ENCODE peak calls at places on chromosomes 13 and 19, in eight cellular contexts. P is mesendoderm; N is CD4-positive, alpha-beta memory T cell; Q is RWPE2; U is H9; H is uterus; M is tibial nerve; J is sigmoid colon. X is an unnamed sample. For H3K4me1, the result is how much of the 10 kb centered on the place peaks cover.

GRCh38 chr13:23753523-23753922 is 135.7 kb downstream of the MIPEP start:
- DNase-seq in M (no peak), Q (no peak), J (no peak), U (no peak), N (no peak), P (peak), H (no peak), X (no peak)

GRCh38 chr19:32416749-32417469 is 11.3 kb downstream of the DPY19L3 start:
- DNase-seq in Q (no peak), P (peak), N (no peak), M (no peak), H (no peak), U (no peak), J (no peak), X (no peak)

GRCh38 chr13:98176777-98177608 is at the start of gene RNF113B:
- DNase-seq in P (no peak), Q (no peak), U (no peak), H (no peak), J (no peak), M (no peak), N (no peak), X (no peak)

GRCh38 chr13:101520672-101521071 is 68.2 kb downstream of the ITGBL1 start:
- DNase-seq in Q (no peak), H (no peak), P (no peak), J (no peak), M (no peak), N (peak), U (no peak), X (no peak)

GRCh38 chr13:44364019-44364418 is 9.6 kb upstream of the SERP2 start:
- DNase-seq in H (no peak), Q (no peak), J (no peak), P (no peak), U (no peak), M (no peak), N (no peak), X (peak)

GRCh38 chr19:9958451-9958850 is 22.1 kb upstream of the OLFM2 start:
- DNase-seq in H (no peak), P (no peak), M (no peak), J (no peak), U (no peak), N (no peak), Q (no peak), X (no peak)

GRCh38 chr13:102400619-102401125 is 1.2 kb downstream of the FGF14 start:
- DNase-seq in M (no peak), J (no peak), H (peak), U (peak), Q (no peak), N (no peak), P (peak), X (peak)

GRCh38 chr13:79404985-79405384 is 1.1 kb downstream of the RBM26 start:
- DNase-seq in N (no peak), M (no peak), P (no peak), H (no peak), U (no peak), J (no peak), Q (no peak), X (no peak)

GRCh38 chr13:98957731-98958442 is 20.0 kb downstream of the DOCK9 start:
- DNase-seq in H (no peak), N (no peak), M (no peak), Q (no peak), P (no peak), U (no peak), J (no peak), X (no peak)

GRCh38 chr13:45445053-45445452 is 19.7 kb upstream of the COG3 start:
- DNase-seq in U (no peak), P (no peak), N (no peak), M (no peak), J (no peak), H (no peak), Q (no peak), X (no peak)

GRCh38 chr13:76725211-76725610 is 161.0 kb downstream of the KCTD12 start:
- DNase-seq in U (no peak), N (no peak), H (no peak), J (no peak), P (no peak), Q (no peak), M (no peak), X (no peak)

GRCh38 chr19:33500991-33501390 is 20.6 kb downstream of the PEPD start:
- DNase-seq in Q (peak), M (no peak), N (no peak), U (no peak), P (no peak), H (no peak), J (peak), X (no peak)

GRCh38 chr19:58395220-58395978 is at the start of gene RNF225:
- DNase-seq in J (no peak), Q (peak), U (peak), N (no peak), P (peak), H (no peak), M (no peak), X (no peak)

GRCh38 chr13:112892759-112893569 is 76.0 kb upstream of the MCF2L start:
- DNase-seq in P (peak), J (no peak), H (no peak), Q (peak), N (no peak), U (no peak), M (no peak), X (no peak)

GRCh38 chr13:28585557-28585956 is 73.4 kb upstream of the POMP start:
- DNase-seq in P (no peak), M (no peak), Q (no peak), H (no peak), N (peak), J (no peak), U (no peak), X (no peak)

GRCh38 chr13:78239681-78240080 is 321.1 kb upstream of the EDNRB start:
- DNase-seq in U (peak), P (peak), J (no peak), H (no peak), Q (no peak), M (no peak), N (no peak), X (no peak)

GRCh38 chr13:111474136-111475002 is 153.9 kb downstream of the TEX29 start:
- DNase-seq in M (no peak), J (no peak), P (peak), N (no peak), H (no peak), U (peak), Q (no peak), X (no peak)

GRCh38 chr19:16111160-16111908 is at the start of gene RAB8A:
- DNase-seq in M (peak), P (peak), Q (peak), J (peak), U (peak), N (peak), H (peak), X (peak)

GRCh38 chr13:44024496-44025155 is 144.9 kb downstream of the LACC1 start:
- DNase-seq in Q (no peak), P (no peak), J (no peak), U (no peak), N (no peak), M (no peak), H (no peak), X (no peak)

GRCh38 chr19:48135411-48135810 is 24.8 kb upstream of the PLA2G4C start:
- DNase-seq in N (no peak), H (no peak), P (no peak), Q (no peak), U (no peak), J (no peak), M (no peak), X (no peak)

GRCh38 chr13:20566424-20566916 is 487 bp upstream of the IFT88 start:
- DNase-seq in P (peak), M (no peak), J (peak), H (peak), Q (peak), U (no peak), N (no peak), X (no peak)

GRCh38 chr13:49802410-49802809 is 9.9 kb upstream of the KPNA3 start:
- DNase-seq in J (no peak), H (no peak), P (no peak), Q (no peak), U (no peak), M (no peak), N (no peak), X (no peak)

GRCh38 chr13:110116072-110116487 is 190.9 kb downstream of the COL4A1 start:
- DNase-seq in Q (peak), J (peak), M (no peak), P (peak), N (peak), U (peak), H (peak), X (peak)

GRCh38 chr19:14758816-14759215 is 19.5 kb downstream of the ADGRE2 start:
- DNase-seq in H (no peak), J (peak), Q (peak), P (peak), M (no peak), N (no peak), U (peak), X (no peak)

GRCh38 chr13:20136781-20137703 is 23.8 kb downstream of the GJA3 start:
- DNase-seq in H (no peak), J (peak), U (peak), M (no peak), N (peak), Q (no peak), P (peak), X (no peak)

GRCh38 chr19:51524661-51525264 is 6.7 kb downstream of the SIGLEC6 start:
- DNase-seq in U (no peak), H (no peak), Q (no peak), M (no peak), P (no peak), J (no peak), N (no peak), X (no peak)

GRCh38 chr13:113978741-113979481 is 5.0 kb upstream of the C13orf46 start:
- DNase-seq in H (no peak), U (no peak), J (peak), P (no peak), Q (peak), N (no peak), M (no peak), X (no peak)

GRCh38 chr19:1845642-1846041 is 2.6 kb downstream of the REXO1 start:
- DNase-seq in N (no peak), H (no peak), J (no peak), P (no peak), Q (no peak), M (no peak), U (no peak), X (no peak)
- H3K4me1 ChIP-seq in N (half or more), H (under half), J (under half), P (under half), Q (under half), M (under half), U (under half), X (half or more)

DNA sequence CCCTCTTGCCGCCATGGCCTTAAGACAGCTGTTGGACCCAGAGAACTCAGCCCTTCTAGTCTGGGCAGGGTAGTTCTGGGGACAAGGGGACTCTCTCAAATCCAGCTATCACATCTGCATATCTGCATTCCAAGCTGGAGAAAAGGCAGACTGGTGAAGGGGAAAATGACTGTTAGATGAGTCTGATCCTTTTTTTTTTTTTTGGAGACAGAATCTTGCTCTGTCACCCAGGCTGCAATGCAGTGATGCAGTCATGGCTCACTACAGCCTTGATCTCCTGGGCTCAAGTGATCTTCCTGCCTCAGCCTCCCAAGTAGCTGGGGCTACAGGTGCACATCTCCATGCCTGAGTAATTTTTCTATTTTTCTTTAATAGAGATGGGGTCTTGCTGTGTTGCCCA is 114.3 kb downstream of the SIPA1L3 start:
- DNase-seq in J (no peak), P (no peak), H (no peak), Q (no peak), U (no peak), M (no peak), N (no peak), X (no peak)
- H3K4me1 ChIP-seq in J (under half), P (under half), H (under half), Q (under half), U (under half), M (under half), N (under half), X (under half)

DNA sequence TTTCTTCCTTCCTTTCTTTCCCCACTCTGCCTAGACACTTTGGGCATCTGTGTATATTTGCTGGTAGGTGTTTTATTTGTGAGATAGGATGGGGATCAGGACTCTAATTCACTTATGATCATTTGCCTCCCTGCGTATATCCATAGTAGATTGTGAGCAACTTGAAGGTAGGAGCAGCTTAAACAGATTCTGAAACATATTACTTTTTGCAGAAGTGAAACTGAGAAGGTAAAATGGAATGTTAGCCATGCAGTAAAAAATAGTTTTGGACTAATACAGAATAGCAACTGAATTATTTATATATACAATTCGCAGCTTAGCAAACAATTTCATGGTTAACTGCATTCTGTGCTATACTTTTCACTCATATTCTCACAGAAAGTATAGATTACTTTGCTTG is 38.7 kb downstream of the RNF6 start:
- DNase-seq in M (no peak), N (no peak), Q (no peak), U (no peak), H (no peak), P (no peak), J (no peak), X (no peak)
- H3K4me1 ChIP-seq in M (under half), N (under half), Q (under half), U (under half), H (under half), P (under half), J (under half), X (under half)

DNA sequence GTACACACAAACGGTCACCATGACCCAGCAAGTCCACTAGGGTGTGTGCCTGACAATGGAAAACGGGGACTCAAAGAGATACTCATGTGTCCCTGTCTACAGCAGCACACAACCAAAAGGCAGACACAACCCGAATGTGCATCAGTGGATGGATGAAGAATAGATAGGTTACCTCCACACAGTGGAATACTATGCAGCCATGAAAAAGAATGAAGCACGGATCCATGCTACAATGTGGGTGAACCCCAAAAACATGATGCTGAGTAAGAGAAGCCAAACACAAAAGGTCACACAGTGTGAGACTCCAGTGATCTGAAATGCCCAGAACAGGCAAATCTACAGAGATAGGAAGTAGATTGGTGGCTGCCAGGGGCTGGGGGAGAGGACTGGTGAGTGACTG is 9.0 kb downstream of the CERS1 start:
- DNase-seq in N (no peak), U (no peak), P (no peak), Q (no peak), M (no peak), H (no peak), J (no peak), X (no peak)
- H3K4me1 ChIP-seq in N (under half), U (under half), P (under half), Q (under half), M (under half), H (under half), J (under half), X (under half)

X was measured in left ventricle myocardium inferior.